ENCODE peak calls at places on chromosomes 13 and 19, in six cellular contexts. One of them, this sample, is unnamed.
A peak's percentile ranks its signal among the peaks of the same experiment; 100 is the strongest.

GRCh38 chr19:29804493-29804892 is 7.3 kb upstream of the CCNE1 start:
- DNase-seq in foreskin fibroblast: no peak
- DNase-seq in amniotic stem cell: no peak
- DNase-seq in NCI-H1092: no peak
- DNase-seq in left ventricle myocardium inferior: no peak
- DNase-seq in globus pallidus: no peak
- DNase-seq in this sample: no peak

GRCh38 chr19:55251296-55252081 is 7.3 kb downstream of the PPP6R1 start:
- DNase-seq in NCI-H1092: no peak
- DNase-seq in left ventricle myocardium inferior: no peak
- DNase-seq in amniotic stem cell: no peak
- DNase-seq in foreskin fibroblast: no peak
- DNase-seq in globus pallidus: no peak
- DNase-seq in this sample: peak; percentile 68

GRCh38 chr13:100513987-100514670 is 74.5 kb downstream of the GGACT start:
- DNase-seq in amniotic stem cell: no peak
- DNase-seq in globus pallidus: no peak
- DNase-seq in foreskin fibroblast: no peak
- DNase-seq in left ventricle myocardium inferior: no peak
- DNase-seq in NCI-H1092: peak; percentile 46
- DNase-seq in this sample: no peak

GRCh38 chr19:10646781-10647180 is 7.4 kb upstream of the ILF3 start:
- DNase-seq in foreskin fibroblast: no peak
- DNase-seq in globus pallidus: no peak
- DNase-seq in left ventricle myocardium inferior: no peak
- DNase-seq in amniotic stem cell: no peak
- DNase-seq in NCI-H1092: no peak
- DNase-seq in this sample: no peak

GRCh38 chr19:3586124-3586626 is 897 bp downstream of the GIPC3 start:
- DNase-seq in globus pallidus: no peak
- DNase-seq in NCI-H1092: no peak
- DNase-seq in amniotic stem cell: no peak
- DNase-seq in foreskin fibroblast: no peak
- DNase-seq in left ventricle myocardium inferior: no peak
- DNase-seq in this sample: no peak

GRCh38 chr19:4660181-4660791 is 9.9 kb downstream of the MYDGF start:
- DNase-seq in foreskin fibroblast: no peak
- DNase-seq in amniotic stem cell: no peak
- DNase-seq in globus pallidus: no peak
- DNase-seq in left ventricle myocardium inferior: no peak
- DNase-seq in NCI-H1092: no peak
- DNase-seq in this sample: no peak

GRCh38 chr19:18086590-18087138 is at the start of gene IL12RB1:
- DNase-seq in globus pallidus: no peak
- DNase-seq in foreskin fibroblast: no peak
- DNase-seq in amniotic stem cell: no peak
- DNase-seq in NCI-H1092: no peak
- DNase-seq in left ventricle myocardium inferior: no peak
- DNase-seq in this sample: no peak

GRCh38 chr19:46926201-46927071 is 65.6 kb downstream of the ARHGAP35 start:
- DNase-seq in left ventricle myocardium inferior: no peak
- DNase-seq in foreskin fibroblast: no peak
- DNase-seq in NCI-H1092: no peak
- DNase-seq in amniotic stem cell: no peak
- DNase-seq in globus pallidus: peak; percentile 97
- DNase-seq in this sample: no peak

GRCh38 chr19:29549105-29550070 is 23.6 kb downstream of the VSTM2B start:
- DNase-seq in foreskin fibroblast: no peak
- DNase-seq in globus pallidus: no peak
- DNase-seq in NCI-H1092: no peak
- DNase-seq in amniotic stem cell: no peak
- DNase-seq in left ventricle myocardium inferior: no peak
- DNase-seq in this sample: no peak

GRCh38 chr19:32852216-32852615 is 17.4 kb downstream of the SLC7A9 start:
- DNase-seq in foreskin fibroblast: no peak
- DNase-seq in left ventricle myocardium inferior: no peak
- DNase-seq in amniotic stem cell: no peak
- DNase-seq in NCI-H1092: no peak
- DNase-seq in globus pallidus: no peak
- DNase-seq in this sample: no peak

GRCh38 chr13:50366488-50367174 is 351.4 kb downstream of the KCNRG start:
- DNase-seq in foreskin fibroblast: no peak
- DNase-seq in amniotic stem cell: no peak
- DNase-seq in globus pallidus: no peak
- DNase-seq in NCI-H1092: peak; percentile 47
- DNase-seq in left ventricle myocardium inferior: no peak
- DNase-seq in this sample: no peak

GRCh38 chr13:65034266-65034665 is 2195.9 kb downstream of the PCDH9 start:
- DNase-seq in amniotic stem cell: no peak
- DNase-seq in left ventricle myocardium inferior: no peak
- DNase-seq in NCI-H1092: no peak
- DNase-seq in globus pallidus: no peak
- DNase-seq in foreskin fibroblast: no peak
- DNase-seq in this sample: peak; percentile 53

GRCh38 chr13:80249906-80250513 is 90.9 kb downstream of the SPRY2 start:
- DNase-seq in foreskin fibroblast: no peak
- DNase-seq in amniotic stem cell: no peak
- DNase-seq in NCI-H1092: no peak
- DNase-seq in left ventricle myocardium inferior: no peak
- DNase-seq in globus pallidus: no peak
- DNase-seq in this sample: no peak

GRCh38 chr13:41960195-41960699 is 662 bp downstream of the VWA8 start:
- DNase-seq in amniotic stem cell: no peak
- DNase-seq in foreskin fibroblast: peak; percentile 35
- DNase-seq in globus pallidus: peak; percentile 2
- DNase-seq in NCI-H1092: no peak
- DNase-seq in left ventricle myocardium inferior: no peak
- DNase-seq in this sample: no peak

GRCh38 chr13:80284290-80284689 is 56.6 kb downstream of the SPRY2 start:
- DNase-seq in foreskin fibroblast: no peak
- DNase-seq in left ventricle myocardium inferior: no peak
- DNase-seq in NCI-H1092: no peak
- DNase-seq in globus pallidus: no peak
- DNase-seq in amniotic stem cell: no peak
- DNase-seq in this sample: no peak

GRCh38 chr13:97855570-97855970 is 97.9 kb upstream of the IPO5 start:
- DNase-seq in amniotic stem cell: peak; percentile 80
- DNase-seq in NCI-H1092: peak; percentile 65
- DNase-seq in left ventricle myocardium inferior: no peak
- DNase-seq in foreskin fibroblast: peak; percentile 74
- DNase-seq in globus pallidus: peak; percentile 70
- DNase-seq in this sample: no peak

GRCh38 chr19:54107876-54108490 is 5.3 kb downstream of the NDUFA3 start:
- DNase-seq in NCI-H1092: no peak
- DNase-seq in globus pallidus: no peak
- DNase-seq in foreskin fibroblast: no peak
- DNase-seq in amniotic stem cell: no peak
- DNase-seq in left ventricle myocardium inferior: no peak
- DNase-seq in this sample: peak; percentile 61

GRCh38 chr13:85091835-85092234 is 707.4 kb downstream of the SLITRK6 start:
- DNase-seq in left ventricle myocardium inferior: no peak
- DNase-seq in amniotic stem cell: no peak
- DNase-seq in NCI-H1092: no peak
- DNase-seq in foreskin fibroblast: no peak
- DNase-seq in globus pallidus: no peak
- DNase-seq in this sample: no peak

GRCh38 chr19:33460221-33460908 is 61.2 kb downstream of the PEPD start:
- DNase-seq in globus pallidus: no peak
- DNase-seq in foreskin fibroblast: no peak
- DNase-seq in NCI-H1092: no peak
- DNase-seq in left ventricle myocardium inferior: no peak
- DNase-seq in amniotic stem cell: no peak
- DNase-seq in this sample: no peak

GRCh38 chr13:44732503-44733098 is 156.5 kb upstream of the TSC22D1 start:
- DNase-seq in NCI-H1092: no peak
- DNase-seq in left ventricle myocardium inferior: no peak
- DNase-seq in globus pallidus: no peak
- DNase-seq in foreskin fibroblast: no peak
- DNase-seq in amniotic stem cell: no peak
- DNase-seq in this sample: no peak

GRCh38 chr19:35436477-35437141 is 11.4 kb upstream of the FFAR2 start:
- DNase-seq in globus pallidus: no peak
- DNase-seq in amniotic stem cell: no peak
- DNase-seq in NCI-H1092: no peak
- DNase-seq in foreskin fibroblast: peak; percentile 14
- DNase-seq in left ventricle myocardium inferior: no peak
- DNase-seq in this sample: peak; percentile 66

GRCh38 chr13:110308377-110309158 is 1.5 kb downstream of the COL4A2 start:
- DNase-seq in NCI-H1092: no peak
- DNase-seq in amniotic stem cell: no peak
- DNase-seq in globus pallidus: no peak
- DNase-seq in foreskin fibroblast: no peak
- DNase-seq in left ventricle myocardium inferior: no peak
- DNase-seq in this sample: no peak

GRCh38 chr19:28609944-28610343 is 603.0 kb downstream of the UQCRFS1 start:
- DNase-seq in globus pallidus: no peak
- DNase-seq in left ventricle myocardium inferior: no peak
- DNase-seq in foreskin fibroblast: no peak
- DNase-seq in NCI-H1092: no peak
- DNase-seq in amniotic stem cell: no peak
- DNase-seq in this sample: no peak

GRCh38 chr19:855566-856120 is 3.5 kb downstream of the ELANE start:
- DNase-seq in foreskin fibroblast: no peak
- DNase-seq in NCI-H1092: no peak
- DNase-seq in amniotic stem cell: no peak
- DNase-seq in left ventricle myocardium inferior: no peak
- DNase-seq in globus pallidus: no peak
- DNase-seq in this sample: peak; percentile 63

This sample was measured in kidney.